ENCODE peak calls at places on chromosome 17, in five cellular contexts. J is cardiac muscle cell, I is psoas muscle, M is prostate gland, K is body of pancreas. Z is an unnamed sample. For H3K4me1, the result is how much of the 10 kb centered on the place peaks cover.

GRCh38 chr17:4005296-4006164 is 41.3 kb upstream of the ATP2A3 start:
- DNase-seq in J (no peak), M (no peak), I (no peak), K (no peak), Z (no peak)

GRCh38 chr17:81102869-81103268 is 62.4 kb upstream of the PVALEF start:
- DNase-seq in I (no peak), M (no peak), J (no peak), K (no peak), Z (no peak)

GRCh38 chr17:2701996-2702741 is 9.4 kb downstream of the CLUH start:
- DNase-seq in K (no peak), M (no peak), J (no peak), I (peak), Z (peak)

GRCh38 chr17:28700830-28701492 is 10.7 kb downstream of the PROCA1 start:
- DNase-seq in K (no peak), J (no peak), I (no peak), M (no peak), Z (no peak)

GRCh38 chr17:77429985-77430752 is 289.4 kb downstream of the SEC14L1 start:
- DNase-seq in I (peak), J (peak), K (peak), M (peak), Z (peak)

GRCh38 chr17:61310611-61311010 is 89.0 kb upstream of the TBX2 start:
- DNase-seq in J (no peak), I (no peak), M (no peak), K (no peak), Z (peak)

GRCh38 chr17:34337701-34338100 is 18.5 kb downstream of the CCL8 start:
- DNase-seq in K (no peak), J (no peak), I (no peak), M (no peak), Z (no peak)

GRCh38 chr17:80976718-80977117 is 14.9 kb upstream of the CHMP6 start:
- DNase-seq in K (no peak), J (no peak), I (no peak), M (no peak), Z (no peak)

GRCh38 chr17:32192379-32192778 is 50.1 kb downstream of the RHOT1 start:
- DNase-seq in K (no peak), J (peak), M (no peak), I (no peak), Z (no peak)

GRCh38 chr17:45264988-45265387 is 3.1 kb upstream of the SPATA32 start:
- DNase-seq in K (no peak), J (no peak), M (no peak), I (no peak), Z (no peak)

GRCh38 chr17:49890077-49890821 is 42.4 kb upstream of the TAC4 start:
- DNase-seq in K (no peak), M (no peak), J (peak), I (peak), Z (peak)

GRCh38 chr17:313911-314613 is 38.5 kb downstream of the RPH3AL start:
- DNase-seq in J (no peak), K (no peak), M (no peak), I (peak), Z (no peak)

GRCh38 chr17:1109606-1110523 is 69.9 kb downstream of the ABR start:
- DNase-seq in J (no peak), K (no peak), I (peak), M (no peak), Z (peak)

GRCh38 chr17:1449412-1449967 is 6.5 kb downstream of the CRK start:
- DNase-seq in K (no peak), I (no peak), J (no peak), M (no peak), Z (no peak)

GRCh38 chr17:67042104-67042899 is 2.1 kb upstream of the CACNG1 start:
- DNase-seq in I (no peak), J (no peak), K (peak), M (no peak), Z (no peak)

GRCh38 chr17:42027961-42028790 is 8.3 kb downstream of the NKIRAS2 start:
- DNase-seq in I (no peak), M (no peak), J (no peak), K (peak), Z (peak)

GRCh38 chr17:8954339-8954738 is 11.2 kb downstream of the PIK3R5 start:
- DNase-seq in I (peak), M (no peak), J (no peak), K (peak), Z (peak)

GRCh38 chr17:45389354-45389753 is 43.3 kb downstream of the ARHGAP27 start:
- DNase-seq in I (no peak), K (no peak), M (no peak), J (no peak), Z (no peak)

GRCh38 chr17:60435244-60436170 is 13.2 kb downstream of the CHCT1 start:
- DNase-seq in M (peak), J (peak), K (peak), I (peak), Z (peak)

GRCh38 chr17:66542183-66542966 is 240.0 kb downstream of the PRKCA start:
- DNase-seq in J (peak), M (no peak), K (no peak), I (no peak), Z (no peak)

GRCh38 chr17:41678907-41679739 is 9.6 kb upstream of the EIF1 start:
- DNase-seq in K (peak), J (peak), M (no peak), I (peak), Z (peak)

GRCh38 chr17:882827-883585 is 96.6 kb downstream of the NXN start:
- DNase-seq in M (peak), K (peak), J (peak), I (peak), Z (no peak)

GRCh38 chr17:31275126-31275525 is 21.9 kb downstream of the OMG start:
- DNase-seq in J (no peak), K (no peak), M (no peak), I (no peak), Z (no peak)

GRCh38 chr17:51028176-51028863 is 92.3 kb downstream of the SPAG9 start:
- DNase-seq in K (no peak), M (no peak), I (no peak), J (no peak), Z (no peak)

GRCh38 chr17:35256629-35257028 is 13.8 kb downstream of the SLFN5 start:
- DNase-seq in K (no peak), J (no peak), I (no peak), M (no peak), Z (peak)

GRCh38 chr17:66493283-66494019 is 191.0 kb downstream of the PRKCA start:
- DNase-seq in J (peak), K (no peak), M (no peak), I (no peak), Z (no peak)

GRCh38 chr17:61133853-61134252 is 265.8 kb upstream of the TBX2 start:
- DNase-seq in K (no peak), I (no peak), M (no peak), J (no peak), Z (no peak)

GRCh38 chr17:50904522-50905459 is 38.6 kb upstream of the TOB1 start:
- DNase-seq in K (peak), J (peak), I (peak), M (peak), Z (peak)

GRCh38 chr17:39675390-39676082 is 7.3 kb downstream of the PNMT start:
- DNase-seq in M (no peak), I (peak), K (no peak), J (no peak), Z (no peak)

GRCh38 chr17:53570731-53571130 is 252.0 kb upstream of the KIF2B start:
- DNase-seq in J (peak), K (no peak), M (no peak), I (no peak), Z (no peak)

GRCh38 chr17:50035421-50035879 is 20.5 kb upstream of the ITGA3 start:
- DNase-seq in M (no peak), J (no peak), K (no peak), I (no peak), Z (no peak)

GRCh38 chr17:41618341-41619161 is 5.8 kb downstream of the KRT17 start:
- DNase-seq in J (no peak), K (no peak), M (no peak), I (no peak), Z (peak)

GRCh38 chr17:81500026-81500425 is 12.6 kb downstream of the ACTG1 start:
- DNase-seq in M (no peak), J (peak), K (no peak), I (no peak), Z (peak)

GRCh38 chr17:74761931-74762330 is 13.5 kb downstream of the NHERF1 start:
- DNase-seq in I (no peak), K (no peak), J (no peak), M (no peak), Z (no peak)
- TF ChIP-seq CTCF in I (no peak), K (no peak), J (no peak), M (no peak), Z (no peak)

DNA sequence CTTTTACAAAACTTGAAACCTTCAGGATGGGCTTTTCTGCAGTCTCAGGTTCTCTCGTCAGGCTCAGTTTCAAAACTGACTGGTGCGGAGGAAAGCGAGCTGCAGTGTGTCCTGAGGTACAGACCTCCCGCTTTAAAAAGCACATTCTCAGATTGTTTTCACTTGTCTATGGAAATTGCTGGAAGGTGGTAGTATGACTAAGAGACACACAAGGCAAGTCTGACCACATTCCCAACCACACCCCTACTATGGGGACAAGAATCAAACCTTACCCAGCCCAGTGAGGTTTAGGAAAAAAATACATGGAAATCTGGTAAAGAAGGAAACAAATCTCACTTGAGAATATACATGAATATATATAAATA is 18.2 kb downstream of the SRP68 start:
- DNase-seq in K (no peak), M (no peak), J (no peak), I (no peak), Z (no peak)
- H3K4me1 ChIP-seq in K (under half), M (under half), J (under half), I (under half), Z (under half)

DNA sequence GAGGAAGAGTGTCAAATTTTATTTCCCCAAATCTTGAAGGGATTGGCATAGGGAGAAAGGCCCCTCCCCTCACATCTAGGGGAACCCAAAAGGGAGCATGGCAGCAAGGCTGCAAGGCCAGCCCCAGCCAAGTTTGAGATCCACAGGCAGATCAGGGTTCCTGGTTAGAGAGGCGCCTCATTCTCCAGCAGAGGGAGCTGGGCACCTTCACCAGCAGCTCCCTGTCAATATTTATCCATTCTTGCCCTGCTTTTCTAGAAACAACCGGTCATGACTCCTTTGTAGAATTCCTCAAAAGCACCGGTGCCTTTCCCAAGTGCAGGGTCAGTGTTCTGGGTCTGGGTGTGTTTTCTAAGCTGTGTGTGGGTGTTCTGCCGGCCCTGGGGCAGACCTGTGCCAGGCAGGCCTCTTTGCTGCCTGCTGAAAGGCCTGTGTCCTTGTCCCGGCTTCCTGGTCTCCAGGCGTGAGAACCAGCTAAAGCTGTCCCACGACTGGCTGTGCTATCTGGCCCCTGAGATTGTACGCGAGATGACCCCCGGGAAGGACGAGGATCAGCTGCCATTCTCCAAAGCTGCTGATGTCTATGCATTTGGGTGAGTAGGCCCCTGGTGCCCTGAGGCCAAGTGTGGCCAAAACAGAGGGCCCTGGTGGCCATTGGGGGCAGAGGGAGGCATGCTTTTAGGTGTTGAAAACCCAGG is 21.2 kb upstream of the LGALS9 start:
- DNase-seq in K (peak), I (no peak), J (peak), M (peak), Z (peak)
- TF ChIP-seq CTCF in K (peak), I (peak), J (peak), M (peak), Z (peak)

DNA sequence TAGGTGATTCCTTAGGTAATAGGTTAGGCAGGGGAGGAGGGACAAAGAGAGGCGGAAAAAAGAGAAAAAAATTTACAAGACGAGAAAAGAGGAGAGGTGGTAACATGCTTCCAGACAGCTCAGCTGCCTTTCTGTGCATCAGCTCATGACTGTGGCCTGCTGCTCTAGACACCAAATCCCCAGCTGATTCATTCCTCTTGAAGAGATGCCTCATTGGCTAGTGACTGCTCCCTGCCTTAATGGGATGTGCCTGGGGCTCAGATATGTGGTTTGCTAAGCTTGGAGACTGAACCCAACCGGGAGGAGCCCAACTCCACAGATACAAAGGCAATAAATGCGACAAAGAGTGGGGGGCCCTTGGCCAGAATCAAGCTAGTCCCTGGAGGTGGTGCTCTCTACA is 105.9 kb upstream of the FAM20A start:
- DNase-seq in K (peak), J (peak), M (no peak), I (no peak), Z (no peak)
- H3K4me1 ChIP-seq in K (under half), J (under half), M (under half), I (under half), Z (under half)

GRCh38 chr17:6276711-6277110 is 158.2 kb downstream of the AIPL1 start:
- DNase-seq in M (no peak), K (no peak), I (no peak), J (no peak), Z (no peak)
- TF ChIP-seq CTCF in M (no peak), K (no peak), I (no peak), J (no peak), Z (peak)

Z was measured in endodermal cell.